ENCODE peak calls at places on chromosomes 5 and 9, in five cellular contexts. L is body of pancreas, W is right lobe of liver, S is K562, X is ovary. U is an unnamed sample. For H3K4me1, the result is how much of the 10 kb centered on the place peaks cover.

GRCh38 chr5:148005788-148006520 is 57.8 kb upstream of the SPINK5 start:
- DNase-seq in L (no peak), W (no peak), S (peak), X (no peak), U (no peak)

GRCh38 chr5:65861830-65862241 is 64.5 kb upstream of the ERBIN start:
- DNase-seq in L (no peak), W (no peak), S (no peak), X (no peak), U (no peak)

GRCh38 chr9:12702160-12702758 is 9.1 kb downstream of the TYRP1 start:
- DNase-seq in L (peak), W (peak), S (peak), X (peak), U (peak)

GRCh38 chr5:135835766-135836165 is 1.3 kb downstream of the SLC25A48 start:
- DNase-seq in L (no peak), W (no peak), S (no peak), X (no peak), U (no peak)

GRCh38 chr9:93467062-93467416 is 13.7 kb upstream of the FAM120AOS start:
- DNase-seq in L (no peak), W (no peak), S (peak), X (no peak), U (no peak)

GRCh38 chr9:127187231-127187956 is 65.0 kb upstream of the ANGPTL2 start:
- DNase-seq in L (peak), W (no peak), S (peak), X (peak), U (peak)

GRCh38 chr5:136766456-136766855 is 401.1 kb upstream of the TRPC7 start:
- DNase-seq in L (no peak), W (no peak), S (no peak), X (no peak), U (no peak)

GRCh38 chr5:156641690-156642089 is 208.4 kb upstream of the PPP1R2B start:
- DNase-seq in L (no peak), W (no peak), S (no peak), X (no peak), U (no peak)

GRCh38 chr5:168874713-168875380 is 295.7 kb upstream of the PANK3 start:
- DNase-seq in L (no peak), W (no peak), S (peak), X (no peak), U (no peak)

GRCh38 chr5:73412597-73412988 is 36.0 kb downstream of the FOXD1 start:
- DNase-seq in L (no peak), W (no peak), S (no peak), X (no peak), U (no peak)

GRCh38 chr5:133969654-133970324 is 1.4 kb upstream of the C5orf15 start:
- DNase-seq in L (no peak), W (no peak), S (peak), X (no peak), U (peak)

GRCh38 chr9:70340572-70340971 is 73.9 kb downstream of the KLF9 start:
- DNase-seq in L (no peak), W (no peak), S (peak), X (no peak), U (no peak)

GRCh38 chr5:14959443-14960119 is 88.0 kb upstream of the ANKH start:
- DNase-seq in L (no peak), W (no peak), S (no peak), X (no peak), U (no peak)

GRCh38 chr9:83992407-83992806 is 11.8 kb downstream of the RMI1 start:
- DNase-seq in L (peak), W (no peak), S (peak), X (no peak), U (peak)

GRCh38 chr5:38105231-38105570 is 153.2 kb upstream of the EGFLAM start:
- DNase-seq in L (no peak), W (no peak), S (no peak), X (no peak), U (no peak)

GRCh38 chr5:15645376-15645775 is 145.4 kb downstream of the FBXL7 start:
- DNase-seq in L (no peak), W (no peak), S (no peak), X (no peak), U (no peak)

GRCh38 chr9:104773118-104773517 is 9.2 kb downstream of the NIPSNAP3B start:
- DNase-seq in L (no peak), W (no peak), S (no peak), X (no peak), U (no peak)

GRCh38 chr5:89901983-89902382 is 507.6 kb downstream of the CETN3 start:
- DNase-seq in L (no peak), W (no peak), S (no peak), X (no peak), U (no peak)

GRCh38 chr9:116979461-116979860 is 292.4 kb downstream of the TRIM32 start:
- DNase-seq in L (no peak), W (no peak), S (no peak), X (no peak), U (no peak)

GRCh38 chr5:179623906-179624741 is 653 bp upstream of the HNRNPH1 start:
- DNase-seq in L (peak), W (peak), S (peak), X (peak), U (peak)

GRCh38 chr9:4640027-4640426 is 22.1 kb upstream of the PLPP6 start:
- DNase-seq in L (peak), W (no peak), S (peak), X (no peak), U (no peak)

GRCh38 chr9:76528056-76528455 is 69.1 kb downstream of the GCNT1 start:
- DNase-seq in L (no peak), W (no peak), S (no peak), X (no peak), U (no peak)

GRCh38 chr9:99365233-99365980 is 143.3 kb downstream of the SEC61B start:
- DNase-seq in L (no peak), W (no peak), S (no peak), X (no peak), U (no peak)

GRCh38 chr5:154721476-154722058 is 33.6 kb upstream of the LARP1 start:
- DNase-seq in L (no peak), W (no peak), S (no peak), X (no peak), U (no peak)

GRCh38 chr5:10509593-10509992 is 54.3 kb upstream of the ANKRD33B start:
- DNase-seq in L (no peak), W (no peak), S (no peak), X (no peak), U (no peak)

GRCh38 chr9:20599195-20599594 is 23.1 kb downstream of the MLLT3 start:
- DNase-seq in L (no peak), W (no peak), S (no peak), X (no peak), U (no peak)

GRCh38 chr9:79766091-79766490 is 194.3 kb downstream of the TLE4 start:
- DNase-seq in L (no peak), W (no peak), S (no peak), X (no peak), U (no peak)

DNA sequence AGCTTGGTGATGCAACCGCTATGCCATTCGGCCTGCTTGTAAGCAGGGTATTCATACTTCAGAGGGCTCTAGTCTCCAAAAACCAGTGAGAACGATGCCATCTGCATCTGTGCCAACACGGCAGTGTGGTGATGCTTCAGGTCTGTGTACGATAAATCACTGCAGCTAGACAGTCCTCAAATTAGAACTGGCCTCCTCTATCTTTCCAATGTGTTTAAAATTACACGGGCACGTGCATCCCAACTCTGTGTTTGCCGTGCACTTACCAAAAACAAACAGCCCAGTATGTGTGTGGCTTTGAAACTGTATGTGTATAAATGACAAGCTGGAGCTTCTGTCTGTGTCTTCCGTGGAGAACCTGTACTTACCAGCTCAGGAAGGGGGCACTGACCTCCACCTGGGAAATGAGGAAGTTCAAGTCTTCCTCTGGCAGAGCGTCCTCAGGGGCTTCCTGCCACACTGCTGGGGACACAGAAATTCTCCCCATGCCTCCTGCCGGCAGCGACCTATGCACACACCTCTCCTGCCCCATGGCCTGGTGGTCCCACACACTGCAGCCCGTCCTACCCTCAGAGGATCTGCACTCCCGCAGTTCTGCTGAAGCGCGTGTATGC is 12.3 kb downstream of the MED10 start:
- DNase-seq in L (no peak), W (no peak), S (no peak), X (no peak), U (no peak)
- TF ChIP-seq POLR2A in L (no peak), W (no peak), S (no peak), X (no peak), U (no peak)

DNA sequence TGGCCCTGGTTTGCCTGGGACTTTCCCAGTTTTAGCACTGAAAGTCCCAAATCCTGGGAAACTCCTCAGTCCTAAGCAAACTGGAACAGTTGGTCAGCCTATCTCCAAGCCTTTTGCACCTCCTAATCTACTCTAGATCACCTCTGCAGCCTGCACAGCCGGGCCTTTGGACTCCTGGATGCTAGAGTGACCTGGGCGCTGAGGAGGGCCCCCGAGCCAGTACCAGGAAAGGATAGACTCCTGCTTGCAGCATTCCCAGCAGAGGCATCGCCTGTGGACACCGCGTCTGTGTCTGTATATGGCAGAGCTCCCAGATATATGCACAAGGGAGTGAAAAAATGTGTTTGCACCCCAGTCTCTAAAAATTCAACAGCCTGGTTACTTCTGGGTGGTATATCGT is 15.0 kb downstream of the IRF1 start:
- DNase-seq in L (no peak), W (peak), S (no peak), X (no peak), U (no peak)
- H3K4me1 ChIP-seq in L (under half), W (under half), S (under half), X (under half), U (under half)

GRCh38 chr5:77630246-77631165 is 8.0 kb downstream of the OTP start:
- DNase-seq in L (peak), W (peak), S (no peak), X (no peak), U (peak)
- TF ChIP-seq POLR2A in L (peak), W (no peak), S (no peak), X (no peak), U (no peak)

DNA sequence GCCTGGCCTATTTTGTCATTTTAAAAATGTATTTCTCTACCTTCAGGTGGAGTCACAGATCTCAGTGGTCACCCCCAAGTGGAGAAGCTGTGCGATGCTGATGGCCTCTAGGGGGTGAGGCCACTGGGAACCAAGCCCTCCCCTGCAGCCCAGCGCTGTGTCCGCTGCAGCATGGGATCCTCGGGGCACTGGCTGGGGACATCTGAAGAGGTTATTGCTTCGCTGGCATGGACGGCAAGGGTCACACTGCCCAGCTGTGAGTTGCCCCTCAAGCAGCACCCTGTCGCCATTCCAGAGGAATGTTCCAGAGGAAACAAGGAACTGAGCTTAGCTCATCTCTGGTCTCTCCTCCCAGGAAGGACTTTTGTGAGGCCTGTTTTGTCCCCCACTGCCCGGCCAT is 119.6 kb upstream of the S1PR3 start:
- DNase-seq in L (no peak), W (no peak), S (peak), X (no peak), U (no peak)
- H3K4me1 ChIP-seq in L (under half), W (under half), S (under half), X (under half), U (under half)